ENCODE peak calls at places on chromosome 6, in four cellular contexts. Y is mesenchymal stem cell, Q is H9, O is trophoblast cell. U is an unnamed sample.

GRCh38 chr6:111011360-111012142 is 29.7 kb downstream of the RPF2 start:
- DNase-seq in Y (peak), Q (no peak), O (no peak), U (peak)

GRCh38 chr6:130127195-130127594 is 95.6 kb downstream of the SAMD3 start:
- DNase-seq in Y (no peak), O (no peak), Q (no peak), U (no peak)

GRCh38 chr6:142695016-142695415 is 250.0 kb downstream of the HIVEP2 start:
- DNase-seq in Q (no peak), O (no peak), Y (no peak), U (no peak)

GRCh38 chr6:7550433-7550801 is 8.9 kb downstream of the DSP start:
- DNase-seq in Y (no peak), Q (no peak), O (no peak), U (no peak)

GRCh38 chr6:28207244-28208179 is 17.6 kb upstream of the ZSCAN9 start:
- DNase-seq in Q (peak), O (peak), Y (peak), U (peak)

GRCh38 chr6:113936093-113936934 is 34.6 kb downstream of the HDAC2 start:
- DNase-seq in Y (peak), Q (no peak), O (peak), U (peak)

GRCh38 chr6:116215414-116215813 is 38.5 kb downstream of the TSPYL4 start:
- DNase-seq in Y (no peak), O (no peak), Q (no peak), U (no peak)

GRCh38 chr6:30344868-30345671 is at the start of gene RPP21:
- DNase-seq in Q (peak), Y (peak), O (peak), U (peak)

GRCh38 chr6:44664716-44665115 is 277.2 kb downstream of the CDC5L start:
- DNase-seq in Q (peak), O (peak), Y (peak), U (no peak)

GRCh38 chr6:50925548-50925947 is 106.9 kb downstream of the TFAP2B start:
- DNase-seq in O (no peak), Q (no peak), Y (no peak), U (no peak)

GRCh38 chr6:170251776-170252571 is 38.9 kb downstream of the DLL1 start:
- DNase-seq in O (no peak), Y (no peak), Q (no peak), U (no peak)

GRCh38 chr6:12363651-12364381 is 73.7 kb downstream of the EDN1 start:
- DNase-seq in Y (no peak), O (no peak), Q (no peak), U (no peak)

GRCh38 chr6:13375360-13375878 is 47.1 kb upstream of the TBC1D7 start:
- DNase-seq in O (no peak), Q (no peak), Y (no peak), U (no peak)

GRCh38 chr6:81289229-81289628 is 463.3 kb downstream of the TENT5A start:
- DNase-seq in Y (no peak), O (no peak), Q (no peak), U (no peak)

GRCh38 chr6:56400273-56400672 is 152.9 kb upstream of the COL21A1 start:
- DNase-seq in Y (no peak), Q (no peak), O (peak), U (no peak)

GRCh38 chr6:72406517-72406916 is 215.3 kb upstream of the KCNQ5 start:
- DNase-seq in O (no peak), Y (no peak), Q (no peak), U (no peak)

GRCh38 chr6:139129284-139129683 is 5.6 kb upstream of the HECA start:
- DNase-seq in Y (peak), O (no peak), Q (no peak), U (no peak)

GRCh38 chr6:34982424-34982852 is 93.4 kb downstream of the ANKS1A start:
- DNase-seq in Q (no peak), Y (peak), O (no peak), U (no peak)

GRCh38 chr6:79894939-79895338 is 52.4 kb downstream of the ELOVL4 start:
- DNase-seq in Q (no peak), O (no peak), Y (no peak), U (no peak)

GRCh38 chr6:64580346-64580745 is 944.7 kb downstream of the PHF3 start:
- DNase-seq in O (peak), Y (peak), Q (no peak), U (no peak)

GRCh38 chr6:141097471-141097870 is 1035.3 kb upstream of the GJE1 start:
- DNase-seq in O (no peak), Q (no peak), Y (no peak), U (no peak)

GRCh38 chr6:146090474-146090873 is 61.6 kb downstream of the GRM1 start:
- DNase-seq in O (no peak), Q (no peak), Y (no peak), U (no peak)

GRCh38 chr6:89310929-89311328 is 4.2 kb downstream of the GABRR2 start:
- DNase-seq in Q (no peak), O (peak), Y (peak), U (no peak)

GRCh38 chr6:73382462-73383113 is 12.0 kb upstream of the DDX43 start:
- DNase-seq in Y (peak), Q (no peak), O (peak), U (no peak)

GRCh38 chr6:157514659-157515496 is 133.9 kb downstream of the ZDHHC14 start:
- DNase-seq in O (peak), Y (peak), Q (no peak), U (no peak)

GRCh38 chr6:154382707-154383106 is 26.1 kb upstream of the IPCEF1 start:
- DNase-seq in O (no peak), Q (no peak), Y (no peak), U (no peak)

GRCh38 chr6:109824105-109824504 is 133.0 kb downstream of the FIG4 start:
- DNase-seq in Q (no peak), Y (no peak), O (no peak), U (no peak)

GRCh38 chr6:73394577-73395354 is at the start of gene DDX43:
- DNase-seq in Q (peak), Y (no peak), O (peak), U (no peak)

GRCh38 chr6:13026557-13026956 is 301.8 kb downstream of the TBC1D7 start:
- DNase-seq in Y (no peak), O (no peak), Q (no peak), U (no peak)

GRCh38 chr6:7726416-7727149 is 684 bp downstream of the BMP6 start:
- DNase-seq in O (no peak), Y (peak), Q (peak), U (peak)

GRCh38 chr6:291697-292505 is at the start of gene DUSP22:
- DNase-seq in O (peak), Q (peak), Y (peak), U (peak)
- H3K14ac ChIP-seq in O (peak), Q (peak), Y (peak), U (no peak)

GRCh38 chr6:132731086-132731485 is 17.2 kb upstream of the VNN1 start:
- DNase-seq in Y (peak), O (no peak), Q (no peak), U (no peak)
- H3K14ac ChIP-seq in Y (no peak), O (no peak), Q (no peak), U (no peak)

DNA sequence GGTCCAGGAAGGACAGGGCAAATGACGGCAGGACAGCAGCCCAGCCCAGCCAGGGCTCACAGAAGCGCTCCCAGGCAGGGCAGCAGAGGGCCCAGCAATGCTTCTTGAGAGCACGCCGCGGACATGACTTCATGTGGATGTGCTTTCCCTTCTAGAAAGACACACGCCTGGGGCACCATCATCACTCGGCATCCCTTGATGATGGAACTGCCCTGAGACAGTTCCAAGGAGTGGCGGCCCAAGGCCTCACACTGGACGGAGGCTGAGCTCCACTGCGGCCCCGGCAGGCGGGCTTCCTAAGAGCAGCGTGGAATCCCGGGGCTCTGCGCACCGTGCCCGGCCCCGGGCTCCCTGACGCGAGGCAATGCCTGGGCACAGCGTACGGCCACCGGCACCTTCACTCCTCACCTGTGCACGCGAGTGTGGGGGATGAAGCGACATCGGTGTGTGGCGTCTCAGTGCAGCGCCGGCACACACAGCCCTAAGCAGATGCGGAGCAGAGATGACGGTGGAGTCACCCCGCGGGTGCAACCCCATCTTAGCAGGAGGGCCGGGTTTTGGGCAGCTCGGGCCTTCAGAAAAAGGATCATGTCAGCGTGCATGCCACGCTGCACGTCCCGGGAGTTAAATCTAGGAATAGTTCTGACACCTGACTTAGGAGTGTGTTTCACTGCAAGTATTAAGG is 86.6 kb downstream of the THBS2 start:
- DNase-seq in Q (no peak), O (peak), Y (no peak), U (no peak)
- H3K14ac ChIP-seq in Q (no peak), O (peak), Y (no peak), U (peak)

GRCh38 chr6:52575490-52575868 is 1.4 kb downstream of the TRAM2 start:
- DNase-seq in O (no peak), Y (peak), Q (no peak), U (no peak)
- H3K14ac ChIP-seq in O (no peak), Y (peak), Q (no peak), U (no peak)

GRCh38 chr6:1871936-1872335 is 262.2 kb downstream of the FOXC1 start:
- DNase-seq in Y (peak), O (no peak), Q (no peak), U (no peak)
- H3K14ac ChIP-seq in Y (no peak), O (no peak), Q (no peak), U (no peak)